ENCODE peak calls at places on chromosomes 3 and 15, in four cellular contexts. Z, P, O and N are unnamed samples.

GRCh38 chr3:30421261-30421660 is 185.1 kb upstream of the TGFBR2 start:
- DNase-seq in Z (no peak), P (no peak), O (no peak), N (no peak)

GRCh38 chr15:60479361-60479684 is 381 bp upstream of the ICE2 start:
- DNase-seq in O (no peak), P (no peak), Z (no peak), N (no peak)

GRCh38 chr15:53962646-53963561 is 15.3 kb upstream of the UNC13C start:
- DNase-seq in Z (no peak), O (peak), P (no peak), N (no peak)

GRCh38 chr15:41971089-41971892 is 1.1 kb downstream of the EHD4 start:
- DNase-seq in P (peak), Z (peak), O (peak), N (peak)

GRCh38 chr15:40693904-40694705 is 869 bp upstream of the RAD51 start:
- DNase-seq in P (no peak), O (no peak), Z (no peak), N (no peak)

GRCh38 chr3:50454671-50455070 is 48.8 kb downstream of the CACNA2D2 start:
- DNase-seq in P (no peak), Z (no peak), O (no peak), N (no peak)

GRCh38 chr3:73656241-73656890 is 31.6 kb upstream of the PDZRN3 start:
- DNase-seq in P (no peak), Z (no peak), O (no peak), N (no peak)

GRCh38 chr3:55283441-55283925 is 203.6 kb downstream of the WNT5A start:
- DNase-seq in O (no peak), P (no peak), Z (no peak), N (no peak)

GRCh38 chr15:62779041-62779810 is 263.3 kb upstream of the TPM1 start:
- DNase-seq in O (no peak), P (no peak), Z (no peak), N (peak)

GRCh38 chr15:68729789-68730201 is 90.9 kb downstream of the ANP32A start:
- DNase-seq in Z (no peak), O (no peak), P (no peak), N (no peak)

GRCh38 chr3:72996121-72996472 is 514 bp upstream of the PPP4R2 start:
- DNase-seq in P (no peak), O (peak), Z (no peak), N (peak)

GRCh38 chr3:166837535-166837934 is 542.6 kb downstream of the ZBBX start:
- DNase-seq in P (peak), Z (peak), O (no peak), N (no peak)

GRCh38 chr15:66774001-66774814 is 72.2 kb downstream of the SMAD6 start:
- DNase-seq in O (peak), P (peak), Z (peak), N (peak)

GRCh38 chr3:120263792-120264191 is 21.2 kb downstream of the GPR156 start:
- DNase-seq in O (no peak), Z (no peak), P (no peak), N (no peak)

GRCh38 chr3:31106912-31107311 is 212.5 kb upstream of the GADL1 start:
- DNase-seq in P (no peak), O (no peak), Z (no peak), N (no peak)

GRCh38 chr3:107561980-107562379 is 39.2 kb downstream of the BBX start:
- DNase-seq in Z (no peak), O (no peak), P (no peak), N (no peak)

GRCh38 chr15:99452010-99452409 is 113.8 kb upstream of the MEF2A start:
- DNase-seq in P (no peak), O (no peak), Z (no peak), N (no peak)

GRCh38 chr15:96337354-96337990 is 7.0 kb downstream of the NR2F2 start:
- DNase-seq in P (no peak), Z (no peak), O (no peak), N (no peak)

GRCh38 chr3:86629511-86629910 is 361.4 kb downstream of the VGLL3 start:
- DNase-seq in P (no peak), Z (no peak), O (no peak), N (no peak)

GRCh38 chr3:60333710-60334109 is 917.5 kb downstream of the FHIT start:
- DNase-seq in O (no peak), Z (no peak), P (no peak), N (no peak)

GRCh38 chr3:133487920-133488540 is 85.5 kb upstream of the CDV3 start:
- DNase-seq in P (no peak), Z (no peak), O (no peak), N (no peak)

GRCh38 chr15:74402873-74403589 is 30.7 kb downstream of the SEMA7A start:
- DNase-seq in O (peak), Z (no peak), P (no peak), N (no peak)

GRCh38 chr3:47009225-47010049 is 30.0 kb downstream of the NBEAL2 start:
- DNase-seq in Z (no peak), O (peak), P (peak), N (peak)

GRCh38 chr3:31114929-31115283 is 220.4 kb upstream of the GADL1 start:
- DNase-seq in P (no peak), O (no peak), Z (no peak), N (no peak)

GRCh38 chr3:3801510-3801841 is 2.2 kb downstream of the LRRN1 start:
- DNase-seq in Z (no peak), O (no peak), P (no peak), N (no peak)

GRCh38 chr3:77038928-77039605 is 832 bp upstream of the ROBO2 start:
- DNase-seq in O (no peak), P (no peak), Z (no peak), N (no peak)

GRCh38 chr3:24605511-24605910 is 110.9 kb upstream of the THRB start:
- DNase-seq in O (no peak), P (no peak), Z (no peak), N (no peak)

GRCh38 chr3:122572940-122573412 is 4.5 kb upstream of the PARP15 start:
- DNase-seq in O (peak), Z (no peak), P (no peak), N (no peak)
- TF ChIP-seq POLR2A in O (peak), Z (no peak), P (no peak), N (no peak)

DNA sequence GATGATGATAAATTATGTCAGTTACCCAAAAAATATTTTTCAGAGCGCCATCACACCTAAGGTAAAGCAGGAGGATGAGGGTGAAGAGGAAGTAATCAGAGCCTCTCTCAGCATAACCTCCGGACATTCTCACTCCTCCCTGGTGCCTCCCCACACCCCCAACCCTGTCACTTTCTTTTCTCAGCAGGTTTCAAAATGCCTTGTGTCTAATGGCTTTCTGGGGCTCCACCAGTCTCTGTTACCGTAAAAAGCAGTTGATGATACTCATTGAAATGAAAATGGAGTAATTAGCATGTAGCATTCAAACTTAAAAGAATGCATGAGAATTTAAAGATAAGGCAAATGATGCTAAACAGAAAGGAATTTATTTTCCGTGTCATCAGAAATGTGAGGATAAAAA is 180.0 kb downstream of the ERC2 start:
- DNase-seq in Z (no peak), O (no peak), P (no peak), N (no peak)
- TF ChIP-seq POLR2A in Z (no peak), O (no peak), P (no peak), N (no peak)

GRCh38 chr15:36126194-36126593 is 453.2 kb upstream of the CDIN1 start:
- DNase-seq in Z (no peak), P (no peak), O (no peak), N (no peak)
- TF ChIP-seq POLR2A in Z (no peak), P (no peak), O (no peak), N (no peak)

GRCh38 chr3:15756505-15756904 is 41.3 kb downstream of the ANKRD28 start:
- DNase-seq in O (no peak), Z (no peak), P (no peak), N (no peak)
- TF ChIP-seq POLR2A in O (no peak), Z (no peak), P (no peak), N (no peak)

GRCh38 chr3:101573449-101574387 is at the start of gene PCNP:
- DNase-seq in P (peak), Z (peak), O (peak), N (peak)

GRCh38 chr3:101577276-101577675 is 3.3 kb downstream of the PCNP start:
- DNase-seq in O (no peak), P (no peak), Z (no peak), N (no peak)

GRCh38 chr3:101571028-101571895 is 2.7 kb upstream of the PCNP start:
- DNase-seq in P (no peak), Z (no peak), O (no peak), N (no peak)

GRCh38 chr3:101574388-101575156 is 592 bp downstream of the PCNP start:
- DNase-seq in P (no peak), Z (no peak), O (peak), N (peak)
- TF ChIP-seq POLR2A in P (peak), Z (no peak), O (no peak), N (no peak)

GRCh38 chr3:94071713-94072284 is 8.9 kb downstream of the NSUN3 start:
- DNase-seq in P (no peak), Z (no peak), O (no peak), N (no peak)

GRCh38 chr3:94065819-94066218 is 3.0 kb downstream of the NSUN3 start:
- DNase-seq in Z (no peak), P (no peak), O (no peak), N (no peak)

GRCh38 chr3:94070341-94070911 is 7.6 kb downstream of the NSUN3 start:
- DNase-seq in O (no peak), P (no peak), Z (no peak), N (no peak)

GRCh38 chr3:94066829-94067470 is 4.1 kb downstream of the NSUN3 start:
- DNase-seq in P (no peak), Z (no peak), O (no peak), N (no peak)

GRCh38 chr3:94069242-94069813 is 6.5 kb downstream of the NSUN3 start:
- DNase-seq in Z (no peak), O (no peak), P (no peak), N (no peak)
- TF ChIP-seq POLR2A in Z (no peak), O (no peak), P (no peak), N (no peak)

GRCh38 chr15:83206971-83207621 is 527 bp downstream of the HDGFL3 start:
- DNase-seq in O (peak), P (peak), Z (no peak), N (peak)
- TF ChIP-seq POLR2A in O (no peak), P (no peak), Z (no peak), N (no peak)

DNA sequence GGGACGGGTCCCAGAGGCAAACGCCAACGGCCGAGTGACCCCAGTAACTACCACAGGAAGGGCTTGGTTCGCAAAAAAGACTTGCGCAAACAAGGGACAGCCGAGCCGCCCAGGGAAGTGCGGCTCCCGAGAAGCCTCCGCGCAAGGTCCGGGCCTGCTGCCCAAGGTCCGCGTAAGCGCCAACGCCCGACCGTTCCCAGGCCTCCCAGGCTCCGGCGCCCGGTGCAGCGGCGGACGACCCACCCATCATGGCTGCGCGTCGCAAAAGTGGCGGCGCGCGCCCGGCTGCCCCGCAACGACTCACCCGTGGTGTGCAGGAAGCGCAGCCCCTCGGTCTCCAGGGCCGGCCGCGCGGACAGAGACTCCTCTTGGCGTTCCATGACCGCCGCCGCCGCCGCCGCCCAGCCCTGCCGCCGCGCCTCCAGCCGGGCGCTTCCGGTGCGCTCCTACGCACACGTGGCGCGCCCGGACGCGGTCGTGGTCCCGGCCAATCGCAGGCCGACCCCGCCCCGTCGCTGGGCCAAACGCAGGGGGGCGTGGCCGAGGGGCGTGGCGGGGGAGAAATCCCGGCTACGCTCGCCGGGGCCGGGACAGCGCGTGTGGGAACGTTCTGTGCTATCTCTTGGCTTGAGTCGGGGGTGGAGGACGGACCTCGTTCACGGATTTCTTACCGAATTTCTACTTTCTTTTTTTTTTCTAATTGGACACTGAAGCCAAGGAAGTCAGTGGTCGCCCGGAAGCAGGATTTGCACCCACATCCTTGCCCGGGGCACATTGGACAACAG is at the start of gene SELENOS:
- DNase-seq in Z (peak), O (peak), P (peak), N (peak)
- TF ChIP-seq POLR2A in Z (peak), O (peak), P (no peak), N (peak)

GRCh38 chr3:190862209-190863118 is at the start of gene GMNC:
- DNase-seq in O (peak), Z (peak), P (peak), N (peak)
- TF ChIP-seq POLR2A in O (peak), Z (peak), P (no peak), N (no peak)

GRCh38 chr15:89836255-89837133 is 21.8 kb upstream of the ANPEP start:
- DNase-seq in O (no peak), P (no peak), Z (no peak), N (no peak)
- TF ChIP-seq POLR2A in O (no peak), P (no peak), Z (no peak), N (no peak)